ENCODE peak calls at places on chromosomes 2 and 18, in four cellular contexts. J, Y, G and F are unnamed samples. For H3K4me1, the result is how much of the 10 kb centered on the place peaks cover.

GRCh38 chr18:62678847-62679535 is 36.4 kb upstream of the PHLPP1 start:
- DNase-seq in J (no peak), Y (no peak), G (no peak), F (no peak)

GRCh38 chr18:47756364-47757016 is 174.0 kb downstream of the SMAD2 start:
- DNase-seq in J (no peak), Y (peak), G (peak), F (peak)

GRCh38 chr18:6748241-6748640 is 18.7 kb downstream of the ARHGAP28 start:
- DNase-seq in J (no peak), Y (no peak), G (peak), F (no peak)

GRCh38 chr2:63261222-63261621 is 210.6 kb downstream of the OTX1 start:
- DNase-seq in J (no peak), Y (no peak), G (no peak), F (no peak)

GRCh38 chr2:162092656-162093556 is 18.9 kb upstream of the DPP4 start:
- DNase-seq in J (no peak), Y (no peak), G (peak), F (peak)

GRCh38 chr2:160224060-160224459 is 24.0 kb upstream of the ITGB6 start:
- DNase-seq in J (no peak), Y (no peak), G (peak), F (no peak)

GRCh38 chr2:73980566-73980965 is 4.1 kb upstream of the TET3 start:
- DNase-seq in J (no peak), Y (no peak), G (no peak), F (no peak)

GRCh38 chr18:9613550-9614400 is 584 bp downstream of the PPP4R1 start:
- DNase-seq in J (peak), Y (peak), G (peak), F (peak)

GRCh38 chr2:33775306-33775705 is 176.2 kb upstream of the FAM98A start:
- DNase-seq in J (no peak), Y (no peak), G (no peak), F (no peak)

GRCh38 chr2:117137371-117137770 is 677.1 kb upstream of the DDX18 start:
- DNase-seq in J (no peak), Y (no peak), G (no peak), F (no peak)

GRCh38 chr2:1900736-1901135 is 156.4 kb upstream of the PXDN start:
- DNase-seq in J (no peak), Y (no peak), G (no peak), F (no peak)

GRCh38 chr2:158953926-158954763 is 14.3 kb upstream of the TANC1 start:
- DNase-seq in J (peak), Y (no peak), G (peak), F (peak)

GRCh38 chr18:33802955-33803354 is 224.9 kb downstream of the ASXL3 start:
- DNase-seq in J (no peak), Y (no peak), G (no peak), F (no peak)

GRCh38 chr2:30031184-30031583 is 109.8 kb upstream of the ALK start:
- DNase-seq in J (no peak), Y (no peak), G (no peak), F (no peak)

GRCh38 chr2:32502941-32503340 is 124.9 kb upstream of the TTC27 start:
- DNase-seq in J (no peak), Y (no peak), G (no peak), F (no peak)

GRCh38 chr18:58496231-58496630 is 132.7 kb downstream of the ALPK2 start:
- DNase-seq in J (no peak), Y (no peak), G (no peak), F (no peak)

GRCh38 chr2:212711851-212712250 is 173.2 kb upstream of the ERBB4 start:
- DNase-seq in J (no peak), Y (no peak), G (no peak), F (no peak)

GRCh38 chr2:201406077-201406662 is 45.1 kb downstream of the TRAK2 start:
- DNase-seq in J (no peak), Y (no peak), G (no peak), F (peak)

GRCh38 chr18:61882296-61883004 is 10.4 kb downstream of the RNF152 start:
- DNase-seq in J (no peak), Y (no peak), G (no peak), F (no peak)

GRCh38 chr18:58091099-58091611 is 47.1 kb downstream of the NEDD4L start:
- DNase-seq in J (no peak), Y (no peak), G (no peak), F (no peak)

GRCh38 chr2:60413069-60413818 is 140.2 kb downstream of the BCL11A start:
- DNase-seq in J (no peak), Y (no peak), G (no peak), F (no peak)

GRCh38 chr2:86254576-86255538 is 55.6 kb downstream of the MRPL35 start:
- DNase-seq in J (no peak), Y (no peak), G (no peak), F (peak)

GRCh38 chr2:148135705-148136104 is 114.8 kb downstream of the MBD5 start:
- DNase-seq in J (no peak), Y (no peak), G (no peak), F (no peak)

GRCh38 chr2:190173382-190173781 is 110.9 kb upstream of the MSTN start:
- DNase-seq in J (no peak), Y (no peak), G (no peak), F (no peak)

GRCh38 chr2:200456567-200456966 is 53.3 kb downstream of the KCTD18 start:
- DNase-seq in J (no peak), Y (no peak), G (no peak), F (no peak)

GRCh38 chr2:216344958-216345315 is 27.3 kb downstream of the MARCHF4 start:
- DNase-seq in J (no peak), Y (no peak), G (no peak), F (no peak)

GRCh38 chr18:32889620-32890593 is 117.1 kb upstream of the KLHL14 start:
- DNase-seq in J (no peak), Y (no peak), G (no peak), F (no peak)

GRCh38 chr18:8705941-8706544 is 687 bp downstream of the MTCL1 start:
- DNase-seq in J (peak), Y (no peak), G (no peak), F (no peak)

GRCh38 chr18:39748727-39749126 is 2183.1 kb upstream of the CELF4 start:
- DNase-seq in J (no peak), Y (no peak), G (no peak), F (no peak)

GRCh38 chr2:15704086-15704787 is 112.6 kb downstream of the DDX1 start:
- DNase-seq in J (no peak), Y (no peak), G (no peak), F (no peak)

GRCh38 chr2:158932246-158932645 is 36.2 kb upstream of the TANC1 start:
- DNase-seq in J (no peak), Y (no peak), G (no peak), F (no peak)

GRCh38 chr2:160039166-160039903 is 23.1 kb downstream of the PLA2R1 start:
- DNase-seq in J (no peak), Y (no peak), G (no peak), F (peak)

GRCh38 chr2:98771771-98772521 is 41.0 kb upstream of the MGAT4A start:
- DNase-seq in J (no peak), Y (peak), G (no peak), F (no peak)

GRCh38 chr2:98771264-98771663 is 40.3 kb upstream of the MGAT4A start:
- DNase-seq in J (no peak), Y (no peak), G (no peak), F (no peak)

GRCh38 chr2:98768765-98769476 is 38.0 kb upstream of the MGAT4A start:
- DNase-seq in J (no peak), Y (no peak), G (no peak), F (no peak)

GRCh38 chr2:98772531-98772930 is 41.6 kb upstream of the MGAT4A start:
- DNase-seq in J (no peak), Y (no peak), G (no peak), F (no peak)

GRCh38 chr2:98769784-98770183 is 38.9 kb upstream of the MGAT4A start:
- DNase-seq in J (no peak), Y (no peak), G (no peak), F (no peak)
- H3K4me1 ChIP-seq in J (under half), Y (half or more), G (under half), F (under half)

DNA sequence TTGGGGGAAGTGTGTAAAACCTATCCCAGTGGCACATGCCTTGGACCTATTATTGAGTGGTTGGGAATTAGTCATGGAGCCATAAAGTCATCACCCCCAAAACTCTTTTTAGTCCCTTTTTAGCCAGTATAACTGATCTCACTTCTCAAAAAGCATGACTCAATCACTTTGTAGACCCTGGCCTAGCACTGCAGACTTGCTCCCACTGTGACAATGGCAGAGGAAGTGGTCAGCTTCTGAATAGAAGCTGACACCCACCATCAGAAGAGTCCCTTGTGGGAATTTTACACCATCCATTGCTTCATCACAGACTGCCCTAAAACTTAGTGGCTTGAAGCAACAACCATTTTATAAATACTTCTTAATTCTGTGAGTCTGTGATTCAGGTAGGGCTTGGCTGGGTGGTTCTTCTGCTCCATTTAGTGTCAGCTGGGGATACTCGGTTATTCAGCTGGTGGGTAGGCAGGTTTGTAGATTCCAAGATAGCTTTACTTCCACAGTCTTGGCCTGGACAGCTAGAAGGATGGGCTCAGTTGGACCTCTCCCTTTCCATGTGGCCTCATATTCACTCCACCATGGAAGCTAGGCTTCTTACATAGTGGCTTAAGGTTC is 10.8 kb upstream of the ITGA6 start:
- DNase-seq in J (no peak), Y (no peak), G (no peak), F (no peak)
- H3K4me1 ChIP-seq in J (under half), Y (under half), G (under half), F (under half)

DNA sequence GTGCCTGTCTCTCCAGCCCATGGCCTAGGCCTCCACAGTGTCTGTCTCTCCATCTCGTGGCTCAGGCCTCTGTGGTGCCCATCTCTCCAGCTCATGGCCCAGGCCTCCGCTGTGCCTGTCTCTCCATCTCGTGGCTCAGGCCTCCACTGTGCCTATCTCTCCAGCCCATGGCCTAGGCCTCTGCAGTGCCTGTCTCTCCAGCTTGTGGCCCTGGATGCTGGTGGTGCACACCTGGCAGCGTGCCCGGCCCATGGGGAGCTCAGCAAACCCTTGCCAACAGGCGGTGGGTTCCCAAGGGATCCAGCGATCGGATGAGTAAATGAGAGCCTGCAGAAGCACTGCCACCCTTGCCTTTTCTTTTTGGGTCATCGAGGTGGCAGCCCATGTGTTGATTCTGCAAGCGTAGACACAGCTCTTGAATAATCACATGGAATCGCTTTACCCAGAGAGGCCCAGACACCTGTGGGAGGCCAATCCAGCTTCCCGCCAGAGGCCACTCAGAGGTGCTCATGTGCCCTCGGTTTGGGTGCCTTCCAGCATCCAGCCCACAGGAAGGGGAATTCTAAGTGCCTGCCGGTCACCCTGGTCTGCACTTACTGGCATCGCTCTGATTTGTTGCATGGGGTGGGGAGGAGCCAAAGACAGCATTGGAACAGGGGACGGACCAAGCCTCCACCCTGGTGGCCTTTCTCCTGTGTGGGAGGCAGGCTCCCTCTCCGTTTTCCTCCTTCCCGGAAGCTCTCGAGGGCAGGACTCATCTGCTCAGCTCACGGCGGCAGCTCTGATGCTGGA is 101.8 kb upstream of the HDAC4 start:
- DNase-seq in J (peak), Y (no peak), G (no peak), F (no peak)
- H3K4me1 ChIP-seq in J (under half), Y (under half), G (under half), F (under half)

DNA sequence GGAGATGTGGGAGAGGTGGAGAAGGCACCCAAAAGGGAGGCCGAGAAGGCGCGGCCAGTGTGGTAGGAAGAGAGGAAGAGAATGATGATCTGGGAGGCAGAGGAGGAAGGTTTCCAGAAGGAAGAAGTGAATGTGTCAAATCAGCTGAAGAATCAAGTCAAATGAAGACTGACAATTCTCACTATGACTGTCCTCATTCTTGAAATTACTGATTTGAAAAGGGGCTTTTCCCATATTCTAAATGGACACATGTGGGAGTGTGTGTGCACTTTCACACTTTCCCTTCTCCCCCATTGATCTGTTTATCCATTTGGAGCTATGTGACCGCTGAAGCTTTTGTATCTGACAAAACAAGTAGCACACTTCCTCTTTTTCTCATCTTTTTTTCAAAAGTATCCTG is 6.1 kb downstream of the AFF3 start:
- DNase-seq in J (no peak), Y (no peak), G (no peak), F (no peak)
- H3K4me1 ChIP-seq in J (under half), Y (under half), G (under half), F (under half)

GRCh38 chr2:222887124-222887523 is 26.3 kb downstream of the ACSL3 start:
- DNase-seq in J (no peak), Y (no peak), G (no peak), F (no peak)

GRCh38 chr2:222884114-222884764 is 23.4 kb downstream of the ACSL3 start:
- DNase-seq in J (no peak), Y (no peak), G (no peak), F (no peak)

GRCh38 chr2:222882484-222882928 is 21.7 kb downstream of the ACSL3 start:
- DNase-seq in J (no peak), Y (no peak), G (peak), F (no peak)

GRCh38 chr2:222884765-222885424 is 24.1 kb downstream of the ACSL3 start:
- DNase-seq in J (no peak), Y (no peak), G (no peak), F (no peak)

DNA sequence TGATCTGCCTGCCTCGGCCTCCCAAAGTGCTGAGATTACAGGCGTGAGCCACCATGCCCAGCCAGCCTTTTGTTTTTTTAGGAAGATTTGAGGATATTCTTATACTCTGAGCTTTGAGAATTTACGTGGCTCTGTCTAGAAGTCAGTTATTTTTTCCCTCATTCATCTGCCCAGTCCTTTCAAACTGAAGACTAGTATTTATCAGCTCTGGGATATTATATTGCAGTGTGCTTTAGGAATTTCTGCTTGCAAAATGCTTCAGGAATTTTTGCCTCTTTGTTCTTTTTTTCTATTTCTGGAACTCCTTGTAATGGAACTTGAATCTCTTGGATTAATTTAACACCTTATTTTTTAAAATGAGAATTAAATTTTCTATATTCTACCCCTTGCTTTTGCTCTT is 22.6 kb downstream of the ACSL3 start:
- DNase-seq in J (no peak), Y (no peak), G (no peak), F (no peak)
- H3K4me1 ChIP-seq in J (under half), Y (under half), G (half or more), F (under half)

DNA sequence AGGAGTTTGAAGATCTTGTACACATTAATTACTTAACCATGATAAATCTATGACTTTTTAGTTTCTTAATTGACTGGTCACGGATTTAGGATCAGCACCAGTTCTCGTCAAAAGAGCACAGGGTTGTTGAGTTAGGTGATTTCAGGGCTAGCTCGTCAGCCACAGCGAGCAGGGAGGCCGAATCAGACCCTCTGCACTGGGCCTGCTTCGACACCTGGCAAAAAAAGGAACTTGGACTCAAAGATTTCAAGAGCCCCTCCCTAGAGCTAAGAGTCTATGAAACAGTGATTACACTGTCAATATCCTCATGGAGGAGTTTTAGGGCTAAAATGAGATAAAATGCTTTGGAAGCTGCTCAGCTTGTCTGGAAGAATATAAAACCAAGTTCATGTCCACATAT is 4.6 kb upstream of the SERTAD2 start:
- DNase-seq in J (no peak), Y (no peak), G (no peak), F (no peak)
- H3K4me1 ChIP-seq in J (under half), Y (under half), G (under half), F (under half)

GRCh38 chr2:237675326-237675725 is 47.9 kb downstream of the LRRFIP1 start:
- DNase-seq in J (no peak), Y (no peak), G (no peak), F (no peak)

GRCh38 chr2:237672731-237673129 is 45.3 kb downstream of the LRRFIP1 start:
- DNase-seq in J (no peak), Y (no peak), G (no peak), F (no peak)

GRCh38 chr2:237671466-237672173 is 44.2 kb downstream of the LRRFIP1 start:
- DNase-seq in J (no peak), Y (no peak), G (no peak), F (no peak)

GRCh38 chr2:237673130-237673921 is 45.9 kb downstream of the LRRFIP1 start:
- DNase-seq in J (peak), Y (peak), G (peak), F (peak)

GRCh38 chr2:237674731-237675276 is 47.4 kb downstream of the LRRFIP1 start:
- DNase-seq in J (peak), Y (peak), G (peak), F (peak)
- H3K4me1 ChIP-seq in J (under half), Y (under half), G (half or more), F (half or more)